ENCODE peak calls at places on chromosomes 1 and 21, in nine cellular contexts. Z is spleen, I is GM12892, P is lower leg skin, T is GM12891, K is tibial nerve, R is ovary, F is prostate gland, E is A549. C is an unnamed sample.

GRCh38 chr1:6519935-6520621 is 28.6 kb upstream of the PLEKHG5 start:
- DNase-seq in E (no peak), P (no peak), Z (no peak), T (no peak), R (peak), F (peak), I (no peak), K (no peak), C (peak)

GRCh38 chr1:185439727-185440415 is 122.8 kb upstream of the IVNS1ABP start:
- DNase-seq in K (no peak), T (peak), F (no peak), R (no peak), I (no peak), E (peak), Z (no peak), P (no peak), C (peak)

GRCh38 chr1:150629115-150629928 is at the start of gene ENSA:
- DNase-seq in K (peak), E (peak), Z (peak), R (peak), T (peak), F (peak), I (peak), P (peak), C (peak)

GRCh38 chr1:176051402-176051801 is 155.7 kb downstream of the COP1 start:
- DNase-seq in K (no peak), F (no peak), Z (no peak), I (no peak), R (no peak), T (no peak), E (no peak), P (no peak), C (no peak)

GRCh38 chr1:21950734-21951575 is 13.8 kb upstream of the HSPG2 start:
- DNase-seq in E (no peak), F (no peak), P (no peak), Z (no peak), K (no peak), T (no peak), I (no peak), R (no peak), C (no peak)

GRCh38 chr1:23634840-23635642 is 56.6 kb upstream of the RPL11 start:
- DNase-seq in K (no peak), R (peak), E (peak), Z (no peak), I (peak), T (peak), F (peak), P (no peak), C (peak)

GRCh38 chr1:244460195-244460594 is 878 bp upstream of the CATSPERE start:
- DNase-seq in E (peak), F (no peak), R (no peak), T (no peak), P (no peak), Z (no peak), K (no peak), I (no peak), C (no peak)

GRCh38 chr1:18972991-18973390 is 16.5 kb upstream of the IFFO2 start:
- DNase-seq in E (no peak), Z (peak), R (no peak), K (no peak), F (no peak), P (peak), I (no peak), T (no peak), C (no peak)

GRCh38 chr1:77671836-77672235 is 10.6 kb downstream of the ZZZ3 start:
- DNase-seq in E (no peak), P (no peak), K (no peak), F (no peak), T (no peak), I (no peak), Z (no peak), R (no peak), C (no peak)

GRCh38 chr1:222399197-222399596 is 148.7 kb downstream of the HHIPL2 start:
- DNase-seq in F (no peak), P (no peak), K (no peak), E (no peak), R (no peak), T (no peak), I (no peak), Z (no peak), C (no peak)

GRCh38 chr1:9376430-9376829 is 83.7 kb downstream of the SPSB1 start:
- DNase-seq in R (no peak), K (no peak), E (no peak), P (no peak), T (no peak), Z (no peak), I (no peak), F (no peak), C (no peak)

GRCh38 chr1:5965586-5966131 is 26.6 kb downstream of the NPHP4 start:
- DNase-seq in Z (no peak), T (no peak), P (peak), I (no peak), R (no peak), K (no peak), E (no peak), F (no peak), C (no peak)

GRCh38 chr21:18940791-18941190 is 537.2 kb upstream of the TMPRSS15 start:
- DNase-seq in R (no peak), E (no peak), P (no peak), K (no peak), Z (no peak), I (no peak), F (no peak), T (no peak), C (no peak)

GRCh38 chr1:195899762-195900352 is 708.4 kb downstream of the KCNT2 start:
- DNase-seq in E (peak), K (no peak), R (no peak), Z (no peak), F (no peak), T (no peak), I (no peak), P (no peak), C (no peak)

GRCh38 chr1:228555074-228555989 is 68.2 kb downstream of the RNF187 start:
- DNase-seq in R (peak), T (no peak), P (peak), K (no peak), E (peak), F (no peak), Z (peak), I (no peak), C (peak)

GRCh38 chr1:236181059-236181458 is 38.7 kb downstream of the GPR137B start:
- DNase-seq in E (no peak), P (no peak), F (no peak), Z (no peak), R (no peak), I (no peak), K (no peak), T (no peak), C (no peak)

GRCh38 chr1:237478082-237478481 is 412.6 kb downstream of the ZP4 start:
- DNase-seq in T (no peak), Z (no peak), F (no peak), P (no peak), K (no peak), E (no peak), R (no peak), I (no peak), C (no peak)

GRCh38 chr1:240611619-240612490 is at the start of gene GREM2:
- DNase-seq in P (peak), T (peak), E (peak), R (peak), I (peak), K (no peak), F (peak), Z (no peak), C (peak)
- TF ChIP-seq POLR2A in P (no peak), T (no peak), E (no peak), R (no peak), I (no peak), K (no peak), F (no peak), Z (no peak), C (no peak)

GRCh38 chr1:34650800-34651199 is 104.0 kb upstream of the GJB5 start:
- DNase-seq in I (no peak), K (no peak), P (peak), Z (no peak), F (no peak), E (no peak), T (no peak), R (no peak), C (no peak)
- TF ChIP-seq POLR2A in I (no peak), K (no peak), P (no peak), Z (no peak), F (no peak), E (no peak), T (no peak), R (no peak), C (no peak)

GRCh38 chr21:42561742-42562141 is 48.1 kb downstream of the SLC37A1 start:
- DNase-seq in F (peak), T (peak), Z (peak), R (peak), E (no peak), K (no peak), P (peak), I (peak), C (no peak)
- TF ChIP-seq POLR2A in F (no peak), T (no peak), Z (no peak), R (no peak), E (no peak), K (no peak), P (no peak), I (no peak), C (no peak)

DNA sequence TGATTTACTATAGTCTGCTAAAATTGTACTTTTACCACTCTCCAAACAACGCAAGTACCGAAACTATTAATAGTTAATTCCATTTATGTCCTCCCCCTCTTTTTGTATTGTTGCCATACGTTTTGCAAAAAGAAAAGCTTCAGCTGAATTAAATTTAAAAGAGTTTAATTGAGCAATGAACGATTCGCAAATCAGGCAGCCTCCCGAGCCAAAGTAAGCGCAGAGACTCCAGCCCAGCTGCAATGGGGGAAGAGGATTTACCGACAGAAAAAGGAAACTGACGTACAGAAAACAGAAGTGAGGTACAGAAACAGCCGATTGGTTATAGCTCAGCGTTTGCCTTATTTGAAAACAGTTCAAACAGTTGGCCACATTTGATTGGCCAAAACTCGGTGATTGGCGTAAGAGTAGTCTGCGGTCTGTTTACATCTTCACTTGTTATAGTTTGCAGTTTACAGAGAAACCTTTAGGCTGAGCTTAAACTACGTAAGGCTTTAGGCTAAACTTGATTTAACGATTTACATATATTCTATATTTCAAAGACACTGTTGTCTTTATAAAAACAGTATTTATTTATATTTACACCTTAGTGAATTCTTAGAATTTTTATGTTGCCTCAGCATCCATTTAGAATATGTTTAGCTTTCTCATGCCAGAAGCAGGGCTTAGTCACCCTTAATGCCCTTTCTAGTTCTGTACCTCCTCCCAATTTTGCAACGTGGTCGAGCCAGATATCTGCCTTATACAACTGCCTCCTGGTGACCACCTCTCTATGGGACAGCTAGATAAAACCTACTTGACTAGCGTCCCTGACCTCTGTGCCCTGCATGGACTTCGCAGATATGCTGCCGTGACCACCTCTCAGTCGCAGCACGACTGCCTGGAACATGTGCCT is 23.8 kb downstream of the CR1 start:
- DNase-seq in P (no peak), Z (no peak), F (no peak), R (no peak), K (no peak), E (no peak), I (no peak), T (no peak), C (no peak)
- TF ChIP-seq POLR2A in P (no peak), Z (no peak), F (no peak), R (no peak), K (no peak), E (no peak), I (no peak), T (no peak), C (no peak)

GRCh38 chr1:964691-965525 is 1.4 kb upstream of the PLEKHN1 start:
- DNase-seq in R (no peak), T (no peak), F (no peak), P (no peak), I (no peak), Z (no peak), E (no peak), K (no peak), C (no peak)

GRCh38 chr1:966135-966602 is at the start of gene PLEKHN1:
- DNase-seq in E (peak), K (no peak), R (no peak), I (no peak), Z (no peak), P (no peak), T (peak), F (peak), C (peak)

GRCh38 chr1:967466-968343 is 1.4 kb downstream of the PLEKHN1 start:
- DNase-seq in Z (no peak), E (no peak), R (no peak), T (no peak), K (no peak), P (no peak), F (no peak), I (no peak), C (no peak)

GRCh38 chr1:965526-966134 is 652 bp upstream of the PLEKHN1 start:
- DNase-seq in K (no peak), P (no peak), Z (no peak), R (no peak), E (no peak), I (no peak), T (no peak), F (no peak), C (no peak)

GRCh38 chr1:966603-967295 is 467 bp downstream of the PLEKHN1 start:
- DNase-seq in P (peak), I (peak), E (peak), T (peak), F (peak), Z (peak), R (peak), K (no peak), C (peak)
- TF ChIP-seq POLR2A in P (no peak), I (no peak), E (peak), T (no peak), F (peak), Z (no peak), R (no peak), K (no peak), C (no peak)

GRCh38 chr1:155079487-155080249 is 1.0 kb downstream of the EFNA3 start:
- DNase-seq in P (no peak), I (no peak), T (no peak), Z (peak), E (no peak), F (no peak), R (peak), K (no peak), C (no peak)

GRCh38 chr1:155081472-155082300 is 3.0 kb downstream of the EFNA3 start:
- DNase-seq in F (no peak), T (no peak), P (no peak), E (peak), Z (peak), K (no peak), R (no peak), I (no peak), C (no peak)

GRCh38 chr1:155082301-155082940 is 3.8 kb downstream of the EFNA3 start:
- DNase-seq in P (no peak), K (no peak), I (no peak), R (no peak), Z (peak), F (no peak), E (no peak), T (no peak), C (no peak)

GRCh38 chr1:155079210-155079486 is 511 bp downstream of the EFNA3 start:
- DNase-seq in T (no peak), Z (no peak), P (no peak), R (no peak), F (no peak), I (no peak), E (no peak), K (no peak), C (no peak)

GRCh38 chr1:155080250-155081228 is 1.9 kb downstream of the EFNA3 start:
- DNase-seq in K (no peak), I (no peak), R (peak), P (no peak), E (no peak), T (no peak), Z (peak), F (no peak), C (no peak)
- TF ChIP-seq POLR2A in K (no peak), I (no peak), R (no peak), P (no peak), E (no peak), T (no peak), Z (no peak), F (no peak), C (no peak)

DNA sequence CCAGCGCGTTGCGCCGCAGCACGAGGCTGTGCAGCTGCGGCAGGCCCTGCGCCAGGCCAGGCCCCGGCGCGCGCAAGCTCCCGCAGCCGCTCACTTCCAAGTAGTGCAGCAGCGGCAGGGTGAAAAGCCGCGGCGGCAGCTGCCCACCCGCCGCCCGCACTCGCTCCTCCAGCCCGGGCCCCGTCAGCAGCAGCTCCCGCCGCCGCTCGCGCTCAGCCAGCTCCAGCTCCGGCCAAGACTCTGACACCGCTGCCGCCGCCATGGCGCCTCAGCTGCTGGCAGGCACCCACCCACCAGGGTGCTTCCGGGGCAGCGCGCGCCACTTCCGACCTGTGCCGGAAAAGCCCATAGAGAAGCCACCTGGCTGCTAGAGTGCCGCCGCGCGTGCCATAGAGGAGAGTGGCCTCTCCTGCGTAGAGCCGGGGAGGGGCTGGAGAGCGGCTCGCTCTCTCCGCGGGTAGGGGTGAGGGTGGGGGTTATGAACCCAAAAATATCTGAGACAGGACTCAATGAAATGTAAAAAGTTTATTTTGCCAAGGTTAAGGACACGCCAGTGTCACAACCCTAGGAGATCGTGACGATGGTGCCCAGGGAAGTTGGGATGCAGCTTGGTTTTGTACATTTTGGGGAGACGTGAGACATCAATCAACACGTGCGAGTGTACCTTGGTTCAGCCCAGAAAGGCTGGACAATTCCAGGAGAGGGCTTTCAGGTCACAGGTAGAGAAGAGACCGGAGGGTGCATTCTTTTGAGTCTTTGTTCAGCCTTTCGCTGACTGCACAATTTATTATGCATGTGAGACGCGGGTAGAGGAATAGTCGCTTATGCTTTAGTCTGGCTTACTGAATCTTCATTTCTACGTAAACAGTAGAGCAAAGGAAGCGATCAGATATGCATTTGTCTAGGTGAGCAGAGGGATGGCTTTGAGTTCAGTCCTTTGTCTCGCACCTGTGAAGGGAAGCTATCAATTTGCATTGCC is at the start of gene LRRC47:
- DNase-seq in Z (peak), R (peak), I (peak), E (peak), P (peak), F (peak), K (peak), T (peak), C (peak)
- TF ChIP-seq POLR2A in Z (no peak), R (peak), I (peak), E (peak), P (no peak), F (peak), K (peak), T (peak), C (peak)

DNA sequence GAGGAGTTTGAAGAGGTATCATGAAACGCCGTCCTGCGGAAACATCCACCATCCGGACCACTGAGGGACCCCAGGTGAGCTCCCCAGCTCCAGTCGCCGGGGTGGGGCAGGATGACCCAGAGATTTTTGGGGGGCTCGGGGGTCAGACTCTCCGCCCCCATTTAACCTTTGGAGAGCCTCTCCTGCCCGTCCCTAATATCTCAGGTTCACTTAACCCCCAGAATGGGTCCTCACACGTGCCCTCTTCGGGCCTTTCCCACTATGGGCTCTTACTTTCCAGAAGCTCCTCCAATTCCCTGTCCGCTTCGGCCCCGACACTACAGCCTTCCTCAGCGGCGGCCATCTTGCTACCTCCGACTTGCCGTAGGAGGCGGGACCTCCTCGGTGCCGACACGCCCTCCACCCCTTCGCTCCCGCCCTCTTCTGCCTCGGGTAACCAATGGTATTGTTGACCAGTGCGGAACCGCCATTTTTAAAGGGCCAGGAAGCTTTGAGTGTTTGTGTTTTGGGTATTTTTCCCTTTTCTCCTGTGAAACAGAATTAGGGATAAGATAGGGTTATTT is at the start of gene PEX19:
- DNase-seq in I (peak), P (peak), K (peak), T (peak), Z (peak), E (peak), F (peak), R (peak), C (peak)
- TF ChIP-seq POLR2A in I (peak), P (no peak), K (no peak), T (peak), Z (peak), E (peak), F (peak), R (peak), C (peak)

DNA sequence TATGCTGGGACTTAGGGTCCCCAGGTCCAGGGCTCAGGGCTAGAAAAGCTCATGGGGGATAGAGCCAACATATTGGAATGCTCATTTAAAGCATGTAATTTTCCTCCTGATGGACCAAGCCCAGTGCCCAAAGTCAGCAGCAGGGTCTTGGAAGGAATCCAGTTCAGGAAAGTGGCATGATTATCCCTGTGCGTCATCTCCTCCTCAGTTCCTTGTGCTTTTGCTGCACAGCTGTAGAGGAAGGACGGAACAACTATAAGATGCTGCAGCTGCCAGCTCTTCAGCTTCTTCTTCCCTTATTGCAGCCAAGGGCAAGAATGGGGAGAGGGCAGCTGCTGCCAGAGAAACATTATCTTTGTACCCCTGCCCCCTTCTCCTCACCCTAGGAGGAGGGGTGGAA is 58.4 kb downstream of the OVGP1 start:
- DNase-seq in Z (no peak), I (no peak), P (no peak), R (no peak), F (no peak), E (no peak), K (no peak), T (no peak), C (no peak)
- TF ChIP-seq POLR2A in Z (no peak), I (no peak), P (no peak), R (no peak), F (no peak), E (no peak), K (no peak), T (no peak), C (no peak)